ENCODE peak calls at places on chromosomes 4 and X, in four cellular contexts. P is astrocyte of the hippocampus, O is A549, K is kidney epithelial cell. A is an unnamed sample.

GRCh38 chrX:152913915-152914314 is 16.0 kb downstream of the ZNF185 start:
- DNase-seq in P (no peak), O (no peak), K (no peak), A (no peak)

GRCh38 chrX:32139463-32139862 is 1067.6 kb upstream of the FTHL17 start:
- DNase-seq in P (no peak), O (no peak), K (no peak), A (no peak)

GRCh38 chr4:26877417-26877816 is 16.8 kb downstream of the STIM2 start:
- DNase-seq in P (no peak), O (no peak), K (no peak), A (no peak)

GRCh38 chr4:80115368-80116181 is 42.5 kb upstream of the ANTXR2 start:
- DNase-seq in P (peak), O (no peak), K (no peak), A (no peak)

GRCh38 chr4:138051157-138051556 is 191.0 kb downstream of the SLC7A11 start:
- DNase-seq in P (peak), O (no peak), K (no peak), A (no peak)

GRCh38 chr4:175419120-175419774 is 392.8 kb downstream of the GPM6A start:
- DNase-seq in P (peak), O (peak), K (peak), A (peak)

GRCh38 chr4:175109933-175110332 is 191.8 kb downstream of the ADAM29 start:
- DNase-seq in P (no peak), O (no peak), K (no peak), A (peak)

GRCh38 chrX:9597361-9598035 is 132.6 kb downstream of the TBL1X start:
- DNase-seq in P (no peak), O (no peak), K (no peak), A (no peak)

GRCh38 chr4:11769425-11769824 is 340.7 kb upstream of the HS3ST1 start:
- DNase-seq in P (no peak), O (no peak), K (no peak), A (no peak)

GRCh38 chrX:102966701-102967100 is 29.6 kb downstream of the RAB40AL start:
- DNase-seq in P (no peak), O (no peak), K (no peak), A (no peak)

GRCh38 chr4:111066887-111067286 is 444.0 kb upstream of the PITX2 start:
- DNase-seq in P (peak), O (no peak), K (peak), A (peak)

GRCh38 chrX:1411331-1411730 is 19.4 kb upstream of the SLC25A6 start:
- DNase-seq in P (no peak), O (no peak), K (no peak), A (no peak)

GRCh38 chr4:125105561-125105960 is 209.2 kb upstream of the FAT4 start:
- DNase-seq in P (no peak), O (no peak), K (no peak), A (no peak)

GRCh38 chr4:158824425-158825274 is 55.8 kb downstream of the FNIP2 start:
- DNase-seq in P (peak), O (no peak), K (peak), A (no peak)

GRCh38 chrX:41452565-41452964 is 5.4 kb downstream of the NYX start:
- DNase-seq in P (no peak), O (no peak), K (no peak), A (no peak)

A was measured in ACHN.